ENCODE peak calls at places on chromosomes 3 and 15, in nine cellular contexts. O, X, S, D, Y, Q, C, U and A are unnamed samples.

GRCh38 chr3:138877246-138877645 is 42.5 kb upstream of the PIK3CB start:
- DNase-seq in O (no peak), X (no peak), S (no peak), D (no peak), Y (no peak), Q (no peak), C (no peak), U (no peak), A (no peak)

GRCh38 chr3:72960812-72961518 is 35.6 kb upstream of the PPP4R2 start:
- DNase-seq in O (no peak), X (peak), S (no peak), D (no peak), Y (no peak), Q (no peak), C (peak), U (no peak), A (no peak)

GRCh38 chr3:111963424-111963823 is 15.4 kb upstream of the ABHD10 start:
- DNase-seq in O (no peak), X (peak), S (no peak), D (peak), Y (no peak), Q (no peak), C (no peak), U (peak), A (no peak)

GRCh38 chr3:50330330-50330729 is 2.3 kb upstream of the TUSC2 start:
- DNase-seq in O (no peak), X (no peak), S (no peak), D (no peak), Y (no peak), Q (no peak), C (no peak), U (no peak), A (no peak)

GRCh38 chr3:196096382-196096953 is 14.6 kb upstream of the TFRC start:
- DNase-seq in O (peak), X (peak), S (peak), D (no peak), Y (no peak), Q (no peak), C (no peak), U (no peak), A (no peak)

GRCh38 chr15:36688310-36689102 is 109.1 kb downstream of the CDIN1 start:
- DNase-seq in O (no peak), X (peak), S (no peak), D (peak), Y (no peak), Q (no peak), C (no peak), U (no peak), A (no peak)

GRCh38 chr3:16286161-16286560 is 21.1 kb downstream of the OXNAD1 start:
- DNase-seq in O (no peak), X (no peak), S (no peak), D (no peak), Y (no peak), Q (no peak), C (no peak), U (no peak), A (no peak)

GRCh38 chr3:115381931-115382330 is 234.8 kb upstream of the ZBTB20 start:
- DNase-seq in O (no peak), X (no peak), S (no peak), D (no peak), Y (no peak), Q (no peak), C (no peak), U (no peak), A (no peak)

GRCh38 chr15:37880009-37880834 is 54.2 kb upstream of the TMCO5A start:
- DNase-seq in O (peak), X (peak), S (peak), D (peak), Y (peak), Q (no peak), C (peak), U (peak), A (peak)

GRCh38 chr3:87200059-87200458 is 27.1 kb upstream of the CHMP2B start:
- DNase-seq in O (no peak), X (no peak), S (no peak), D (no peak), Y (no peak), Q (no peak), C (no peak), U (no peak), A (no peak)

GRCh38 chr3:14428087-14429067 is 26.0 kb downstream of the SLC6A6 start:
- DNase-seq in O (peak), X (no peak), S (no peak), D (no peak), Y (no peak), Q (no peak), C (no peak), U (no peak), A (no peak)

GRCh38 chr3:121436074-121436473 is 109.7 kb downstream of the POLQ start:
- DNase-seq in O (no peak), X (no peak), S (no peak), D (no peak), Y (no peak), Q (no peak), C (no peak), U (no peak), A (no peak)

DNA sequence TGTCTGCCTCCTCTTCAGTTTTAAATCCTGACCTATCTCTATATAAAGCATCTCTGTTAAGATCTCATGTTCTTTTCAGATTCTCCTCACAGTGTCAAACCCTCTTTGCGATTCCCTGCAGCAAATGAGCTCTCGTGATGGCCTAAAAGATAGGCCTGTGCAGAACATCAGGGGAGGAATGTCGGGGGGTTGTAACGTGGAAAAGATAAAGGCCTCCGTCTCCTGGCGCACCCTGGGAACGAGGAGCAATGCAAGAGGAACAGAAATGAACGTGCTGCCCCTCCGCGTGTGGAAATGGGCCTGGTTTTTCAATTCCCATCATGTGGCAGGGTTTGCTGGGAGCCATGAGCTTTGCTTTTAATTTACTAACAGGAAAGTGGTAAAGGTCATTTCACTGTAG is 285.0 kb upstream of the TPM1 start:
- DNase-seq in O (no peak), X (no peak), S (no peak), D (no peak), Y (no peak), Q (peak), C (no peak), U (no peak), A (no peak)
- H3K4me2 ChIP-seq in O (no peak), X (peak), S (no peak), D (peak), Y (peak), Q (peak), C (no peak), U (no peak), A (no peak)

DNA sequence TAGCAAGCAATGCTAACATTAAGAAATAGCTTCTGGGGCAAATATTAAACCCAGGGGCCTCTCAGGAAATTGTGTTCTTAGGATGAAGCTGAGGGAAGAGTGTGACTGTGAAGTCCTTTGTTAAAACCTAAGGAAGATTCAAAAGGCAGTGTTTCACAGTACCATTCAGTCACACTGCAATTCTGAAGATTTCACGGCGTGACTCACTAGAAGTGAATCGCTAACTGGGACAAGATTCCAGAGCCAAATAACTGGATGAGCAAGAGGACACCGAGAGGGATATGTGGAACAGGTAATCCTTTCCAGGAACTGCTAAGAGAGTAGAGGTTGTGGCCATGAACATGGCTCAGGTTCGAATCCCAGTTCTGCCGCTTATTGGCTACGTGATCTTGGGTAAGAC is 61.8 kb upstream of the SMAD3 start:
- DNase-seq in O (no peak), X (peak), S (no peak), D (peak), Y (no peak), Q (no peak), C (no peak), U (no peak), A (no peak)
- TF ChIP-seq EZH2phosphoT487 in O (no peak), X (no peak), S (no peak), D (no peak), Y (no peak), Q (no peak), C (no peak), U (no peak), A (no peak)

DNA sequence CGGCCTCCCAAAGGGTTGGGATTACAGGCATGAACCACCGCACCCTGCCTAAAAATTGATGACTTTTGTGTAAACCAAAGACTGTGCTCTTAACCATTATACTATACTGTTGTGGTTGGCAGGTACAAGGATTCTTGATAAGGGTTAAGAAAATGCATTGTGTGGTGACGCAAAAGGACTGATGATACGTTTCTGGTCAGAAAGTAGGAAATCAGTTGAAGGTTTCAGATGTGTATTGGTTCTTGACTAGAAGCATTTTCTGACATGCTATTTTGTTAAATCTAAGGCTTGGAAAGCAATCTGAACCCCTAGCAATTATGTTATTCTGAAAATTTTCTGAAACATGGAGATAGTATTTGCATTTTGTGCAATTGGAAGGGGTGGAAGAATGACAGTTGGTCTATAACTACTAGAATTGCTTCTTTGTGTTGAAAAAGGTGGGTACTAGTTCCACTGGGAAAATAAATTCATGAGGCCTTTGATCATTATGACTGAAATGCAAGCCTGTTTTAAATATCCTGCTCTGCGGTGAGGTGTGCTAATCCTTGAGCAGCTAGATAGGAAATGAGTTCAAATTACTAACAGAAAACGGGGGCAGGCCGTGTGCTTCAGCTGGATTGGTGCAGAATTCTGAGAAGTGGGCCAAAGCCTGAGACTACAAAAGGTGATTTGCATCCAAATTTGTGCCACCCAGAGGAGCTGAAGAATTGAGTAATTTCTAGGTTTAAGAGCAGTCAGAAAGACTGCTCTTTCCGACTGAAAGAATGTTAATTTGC is 66.0 kb upstream of the LRRFIP2 start:
- DNase-seq in O (no peak), X (no peak), S (no peak), D (no peak), Y (no peak), Q (no peak), C (no peak), U (no peak), A (no peak)
- H3K4me2 ChIP-seq in O (no peak), X (no peak), S (no peak), D (no peak), Y (no peak), Q (no peak), C (no peak), U (no peak), A (no peak)

DNA sequence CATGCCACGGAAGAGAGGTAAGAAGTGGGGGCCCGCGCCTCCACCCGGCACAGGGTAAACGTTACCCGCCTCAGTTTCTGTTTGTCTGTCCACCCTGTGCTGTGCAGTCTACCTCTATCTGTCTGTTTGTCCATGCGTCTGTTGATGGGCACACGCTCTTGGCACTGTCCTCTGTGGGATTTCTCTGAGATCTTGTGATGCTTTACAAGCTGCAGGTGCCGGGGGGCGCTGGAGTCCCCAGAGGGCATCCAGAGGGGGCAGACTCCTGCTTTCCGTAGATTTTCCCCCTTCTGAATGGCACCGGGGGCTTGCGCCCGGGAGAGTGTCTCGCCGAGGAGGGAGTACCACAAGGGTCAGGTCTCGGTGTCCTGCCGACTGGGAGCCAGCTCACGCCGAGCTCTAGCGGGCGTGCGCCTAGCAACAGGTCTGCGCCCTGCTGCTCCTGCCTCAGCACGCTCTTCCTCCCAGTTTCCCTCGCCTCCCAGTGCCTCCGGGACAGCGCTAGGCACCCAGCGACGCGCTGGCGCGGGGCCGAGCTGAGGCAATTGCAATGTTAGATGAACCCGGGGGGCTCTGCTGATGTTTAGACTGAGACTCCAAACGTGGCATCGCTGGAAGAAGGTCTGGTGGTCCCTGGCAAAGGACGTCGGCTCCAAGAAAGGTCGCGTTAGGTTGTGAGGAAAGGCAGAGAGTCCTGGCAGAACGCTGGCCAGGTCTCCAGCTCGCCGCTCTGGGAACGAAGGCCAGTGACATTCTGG is 667 bp downstream of the CEMIP start:
- DNase-seq in O (no peak), X (peak), S (no peak), D (peak), Y (peak), Q (peak), C (peak), U (no peak), A (peak)
- TF ChIP-seq EZH2phosphoT487 in O (no peak), X (no peak), S (no peak), D (peak), Y (peak), Q (no peak), C (no peak), U (no peak), A (no peak)

DNA sequence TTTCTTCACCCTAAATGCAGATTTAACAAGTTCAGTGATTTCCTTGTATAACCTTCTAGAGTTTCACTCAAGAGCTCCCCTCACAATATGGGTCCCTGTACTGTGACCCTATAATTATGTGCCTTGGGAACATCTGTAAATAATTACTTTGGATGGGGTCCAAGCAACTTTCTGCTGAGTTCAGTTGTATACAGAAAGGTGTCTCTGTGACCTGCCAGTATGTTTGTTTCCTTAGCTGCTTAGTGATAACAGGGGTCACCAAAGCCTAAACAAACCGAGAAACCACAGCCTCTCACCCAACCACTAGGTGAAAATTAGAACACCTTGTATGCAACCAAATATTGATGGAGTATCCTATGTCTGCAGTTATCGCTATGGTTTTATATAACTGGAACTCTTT is 29.8 kb upstream of the SLC25A36 start:
- DNase-seq in O (no peak), X (no peak), S (no peak), D (no peak), Y (no peak), Q (no peak), C (peak), U (no peak), A (no peak)
- H3K4me2 ChIP-seq in O (no peak), X (no peak), S (no peak), D (no peak), Y (no peak), Q (no peak), C (no peak), U (no peak), A (no peak)